ENCODE peak calls at places on chromosomes 4 and X, in six cellular contexts. H is GM12878, L is H1, R is GM12892, Y is K562, J is HepG2. Z is an unnamed sample.

GRCh38 chrX:43853225-43853828 is 28.9 kb downstream of the MAOB start:
- DNase-seq in H (no peak), L (no peak), R (no peak), Y (no peak), J (no peak), Z (no peak)

GRCh38 chr4:150582101-150582565 is at the start of gene MAB21L2:
- DNase-seq in H (no peak), L (no peak), R (no peak), Y (no peak), J (no peak), Z (no peak)

GRCh38 chr4:187770345-187770744 is 225.2 kb upstream of the ZFP42 start:
- DNase-seq in H (no peak), L (no peak), R (no peak), Y (no peak), J (no peak), Z (no peak)

GRCh38 chrX:23373129-23373804 is 38.6 kb downstream of the PTCHD1 start:
- DNase-seq in H (no peak), L (no peak), R (no peak), Y (no peak), J (no peak), Z (no peak)

GRCh38 chrX:85004255-85004654 is 578 bp downstream of the APOOL start:
- DNase-seq in H (no peak), L (no peak), R (no peak), Y (no peak), J (no peak), Z (no peak)

GRCh38 chrX:120768681-120769080 is 107.0 kb downstream of the CT47B1 start:
- DNase-seq in H (no peak), L (no peak), R (no peak), Y (no peak), J (no peak), Z (no peak)

GRCh38 chr4:18698119-18698883 is 676.7 kb upstream of the LCORL start:
- DNase-seq in H (no peak), L (no peak), R (no peak), Y (no peak), J (no peak), Z (no peak)

GRCh38 chr4:4506961-4507360 is 34.9 kb downstream of the STX18 start:
- DNase-seq in H (no peak), L (no peak), R (no peak), Y (no peak), J (no peak), Z (no peak)

GRCh38 chr4:131764730-131765129 is 1384.4 kb upstream of the PCDH10 start:
- DNase-seq in H (no peak), L (no peak), R (no peak), Y (no peak), J (no peak), Z (no peak)

GRCh38 chrX:41308884-41309655 is 24.9 kb upstream of the DDX3X start:
- DNase-seq in H (no peak), L (no peak), R (no peak), Y (no peak), J (no peak), Z (no peak)

GRCh38 chr4:113476800-113477199 is 284.7 kb downstream of the CAMK2D start:
- DNase-seq in H (no peak), L (no peak), R (no peak), Y (no peak), J (no peak), Z (no peak)

GRCh38 chrX:133323450-133323849 is 91.8 kb downstream of the GPC4 start:
- DNase-seq in H (no peak), L (no peak), R (no peak), Y (no peak), J (no peak), Z (no peak)

GRCh38 chrX:152833378-152833777 is 2.5 kb downstream of the NSDHL start:
- DNase-seq in H (no peak), L (no peak), R (no peak), Y (no peak), J (peak), Z (no peak)

GRCh38 chr4:53015681-53016080 is 153.6 kb downstream of the RASL11B start:
- DNase-seq in H (no peak), L (peak), R (no peak), Y (no peak), J (peak), Z (no peak)

GRCh38 chr4:113869743-113870375 is 108.3 kb upstream of the CAMK2D start:
- DNase-seq in H (peak), L (no peak), R (no peak), Y (no peak), J (no peak), Z (no peak)

GRCh38 chrX:122203399-122203798 is 980.7 kb upstream of the GRIA3 start:
- DNase-seq in H (no peak), L (no peak), R (no peak), Y (no peak), J (no peak), Z (no peak)

GRCh38 chr4:8340721-8341680 is 71.4 kb downstream of the HTRA3 start:
- DNase-seq in H (no peak), L (no peak), R (no peak), Y (no peak), J (no peak), Z (no peak)

GRCh38 chrX:148609766-148610698 is 109.6 kb downstream of the AFF2 start:
- DNase-seq in H (peak), L (peak), R (no peak), Y (no peak), J (no peak), Z (no peak)

GRCh38 chrX:130529531-130529930 is 127.7 kb downstream of the RBMX2 start:
- DNase-seq in H (no peak), L (no peak), R (no peak), Y (no peak), J (no peak), Z (no peak)

GRCh38 chr4:143021384-143021783 is 163.3 kb upstream of the USP38 start:
- DNase-seq in H (peak), L (no peak), R (no peak), Y (no peak), J (no peak), Z (no peak)

GRCh38 chrX:153866302-153867019 is 19.5 kb downstream of the L1CAM start:
- DNase-seq in H (no peak), L (no peak), R (no peak), Y (no peak), J (no peak), Z (no peak)

GRCh38 chrX:40006025-40007017 is 91.4 kb downstream of the BCOR start:
- DNase-seq in H (no peak), L (no peak), R (no peak), Y (no peak), J (no peak), Z (no peak)

GRCh38 chrX:136496768-136497555 is 430 bp upstream of the HTATSF1 start:
- DNase-seq in H (peak), L (peak), R (peak), Y (peak), J (peak), Z (peak)
- TF ChIP-seq POLR2A in H (peak), L (no peak), R (peak), Y (peak), J (no peak), Z (no peak)

DNA sequence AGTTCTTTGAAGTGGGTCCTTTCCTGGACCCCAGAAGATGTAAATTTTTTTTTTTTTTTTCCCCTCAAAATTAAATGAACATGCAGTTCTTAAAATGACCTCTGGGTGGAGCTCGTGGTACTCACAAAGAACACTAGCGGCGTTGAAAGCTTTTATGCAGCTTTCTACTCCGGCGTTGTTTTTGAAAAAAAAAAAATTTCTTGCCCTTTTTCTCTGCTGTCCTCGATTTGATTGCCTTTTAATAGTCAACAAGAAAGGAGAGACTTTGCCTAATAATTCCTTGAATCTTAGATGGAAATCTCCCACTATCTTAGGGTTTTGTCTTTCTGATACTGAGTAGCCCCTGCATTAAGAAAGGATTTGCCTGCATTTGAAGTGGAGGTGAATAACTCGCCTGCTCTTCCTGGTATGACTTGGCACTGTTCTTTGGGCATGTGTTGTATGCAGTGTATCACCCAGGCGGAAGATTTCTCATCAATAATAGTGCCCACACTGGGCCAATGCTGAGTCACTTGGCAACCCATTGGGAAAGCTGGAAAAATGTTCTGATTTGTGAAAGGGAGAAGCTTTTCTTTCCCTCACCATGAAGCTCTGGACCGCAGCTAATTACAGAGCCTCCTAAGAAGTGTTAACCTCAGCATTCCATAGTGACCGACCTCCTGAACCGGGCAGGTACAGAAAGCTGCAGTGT is 104.0 kb downstream of the PHEX start:
- DNase-seq in H (no peak), L (no peak), R (no peak), Y (peak), J (peak), Z (no peak)
- TF ChIP-seq TAF1 in H (no peak), L (no peak), R (no peak), Y (no peak), J (no peak), Z (no peak)

GRCh38 chr4:153222790-153223417 is 18.7 kb downstream of the TRIM2 start:
- DNase-seq in H (no peak), L (no peak), R (peak), Y (no peak), J (no peak), Z (no peak)
- TF ChIP-seq POLR2AphosphoS5 in H (no peak), L (no peak), R (no peak), Y (no peak), J (no peak), Z (no peak)

GRCh38 chrX:2931155-2931554 is 2.0 kb upstream of the ARSD start:
- DNase-seq in H (no peak), L (no peak), R (no peak), Y (no peak), J (no peak), Z (no peak)

GRCh38 chrX:2926664-2927275 is 2.4 kb downstream of the ARSD start:
- DNase-seq in H (no peak), L (no peak), R (no peak), Y (no peak), J (no peak), Z (no peak)

GRCh38 chrX:2931612-2932011 is 2.5 kb upstream of the ARSD start:
- DNase-seq in H (no peak), L (no peak), R (no peak), Y (no peak), J (no peak), Z (no peak)

GRCh38 chrX:2928127-2928582 is 984 bp downstream of the ARSD start:
- DNase-seq in H (no peak), L (peak), R (no peak), Y (no peak), J (peak), Z (peak)

DNA sequence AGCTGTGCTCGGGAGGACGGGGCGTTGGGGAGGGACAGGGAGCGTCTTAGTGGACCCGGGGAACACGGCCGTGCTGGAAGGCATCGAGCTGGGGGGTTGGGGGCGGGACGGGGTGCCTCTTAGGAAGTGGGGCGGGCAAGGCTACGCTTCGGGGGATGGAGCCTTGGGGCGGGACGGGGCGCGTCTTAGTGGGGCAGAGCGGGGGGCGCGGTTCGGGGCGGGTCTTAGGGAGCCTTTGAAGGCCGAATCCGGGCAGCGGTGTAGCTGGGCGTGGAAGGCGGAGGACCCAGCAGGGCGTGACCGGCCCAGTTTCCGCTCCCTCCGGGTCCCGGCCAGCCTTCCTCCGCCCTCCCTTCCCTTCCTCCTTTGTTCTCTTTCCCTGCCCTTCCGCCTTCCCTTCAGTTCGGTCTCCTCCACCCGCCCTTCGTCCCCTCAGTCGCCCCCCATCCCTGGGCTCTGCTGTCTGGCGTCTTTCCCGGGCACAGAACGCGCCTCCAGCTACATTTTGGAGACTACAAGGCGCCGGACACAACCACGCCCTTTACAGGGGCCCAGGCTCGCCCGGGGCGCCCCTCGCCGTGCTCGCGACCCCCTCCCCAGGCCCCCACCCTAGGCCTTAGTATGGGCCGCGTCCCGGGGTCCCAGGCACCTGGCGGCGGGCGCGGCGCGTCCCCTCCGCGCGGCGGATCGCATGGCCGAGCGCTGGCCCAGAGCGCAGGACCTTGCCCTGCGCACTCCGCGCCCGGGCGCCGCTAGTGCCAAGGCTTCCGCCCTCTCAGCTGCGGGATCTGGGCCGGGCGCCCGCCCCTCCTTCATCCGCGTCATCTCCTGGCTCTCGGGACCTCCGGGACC is at the start of gene ARSD:
- DNase-seq in H (no peak), L (peak), R (peak), Y (no peak), J (peak), Z (peak)
- TF ChIP-seq POLR2A in H (peak), L (peak), R (peak), Y (no peak), J (peak), Z (no peak)

GRCh38 chrX:25207803-25208202 is 192.0 kb upstream of the ARX start:
- DNase-seq in H (no peak), L (no peak), R (no peak), Y (no peak), J (no peak), Z (no peak)

GRCh38 chrX:25202827-25203226 is 187.1 kb upstream of the ARX start:
- DNase-seq in H (no peak), L (no peak), R (no peak), Y (no peak), J (no peak), Z (no peak)

GRCh38 chrX:25204182-25204581 is 188.4 kb upstream of the ARX start:
- DNase-seq in H (no peak), L (no peak), R (no peak), Y (no peak), J (no peak), Z (no peak)

GRCh38 chrX:25206761-25207160 is 191.0 kb upstream of the ARX start:
- DNase-seq in H (no peak), L (no peak), R (no peak), Y (no peak), J (no peak), Z (no peak)
- TF ChIP-seq TAF1 in H (no peak), L (no peak), R (no peak), Y (no peak), J (no peak), Z (no peak)

DNA sequence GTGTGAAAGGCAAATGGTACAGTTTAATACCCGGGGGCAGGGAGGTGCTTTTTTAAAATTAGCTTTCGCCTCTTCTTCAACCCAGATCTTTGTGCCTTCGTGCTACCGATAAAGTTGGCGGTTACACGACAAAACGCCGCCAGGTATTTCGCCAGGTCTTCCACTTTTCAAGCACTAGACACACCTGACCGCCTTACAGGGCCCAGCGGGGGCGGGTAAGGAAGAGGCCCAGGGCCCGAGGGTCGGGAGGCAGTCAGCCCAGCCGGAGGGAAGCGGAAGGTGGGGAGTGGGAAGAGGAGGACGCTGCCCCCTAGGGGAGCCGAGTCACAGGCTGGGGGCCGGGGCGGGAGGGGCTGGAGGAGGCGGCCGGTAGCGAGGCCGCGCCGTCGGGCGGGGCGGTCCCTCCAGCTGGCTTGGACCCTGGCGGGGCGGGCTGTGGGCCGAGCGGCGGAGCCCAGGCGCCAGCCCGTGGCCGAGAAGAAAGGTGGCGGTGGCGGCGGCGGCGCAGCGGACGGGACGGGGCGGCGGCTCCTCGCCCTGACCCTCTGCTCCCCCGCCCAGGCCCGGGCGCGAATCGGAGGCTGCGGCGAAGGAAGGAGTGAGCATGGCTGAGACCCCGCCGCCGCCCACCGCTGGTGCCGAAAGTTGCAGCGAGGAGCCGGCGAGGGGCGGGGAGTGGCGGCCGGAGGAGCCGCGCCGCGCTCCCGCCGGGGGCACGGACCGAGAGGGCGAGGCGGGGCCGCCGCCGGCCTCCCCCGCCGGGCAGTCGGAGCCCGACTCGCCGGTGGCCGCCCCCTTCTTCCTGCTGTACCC is 16.2 kb downstream of the UTP3 start:
- DNase-seq in H (no peak), L (no peak), R (peak), Y (peak), J (peak), Z (peak)
- TF ChIP-seq POLR2AphosphoS5 in H (no peak), L (no peak), R (no peak), Y (peak), J (peak), Z (no peak)

DNA sequence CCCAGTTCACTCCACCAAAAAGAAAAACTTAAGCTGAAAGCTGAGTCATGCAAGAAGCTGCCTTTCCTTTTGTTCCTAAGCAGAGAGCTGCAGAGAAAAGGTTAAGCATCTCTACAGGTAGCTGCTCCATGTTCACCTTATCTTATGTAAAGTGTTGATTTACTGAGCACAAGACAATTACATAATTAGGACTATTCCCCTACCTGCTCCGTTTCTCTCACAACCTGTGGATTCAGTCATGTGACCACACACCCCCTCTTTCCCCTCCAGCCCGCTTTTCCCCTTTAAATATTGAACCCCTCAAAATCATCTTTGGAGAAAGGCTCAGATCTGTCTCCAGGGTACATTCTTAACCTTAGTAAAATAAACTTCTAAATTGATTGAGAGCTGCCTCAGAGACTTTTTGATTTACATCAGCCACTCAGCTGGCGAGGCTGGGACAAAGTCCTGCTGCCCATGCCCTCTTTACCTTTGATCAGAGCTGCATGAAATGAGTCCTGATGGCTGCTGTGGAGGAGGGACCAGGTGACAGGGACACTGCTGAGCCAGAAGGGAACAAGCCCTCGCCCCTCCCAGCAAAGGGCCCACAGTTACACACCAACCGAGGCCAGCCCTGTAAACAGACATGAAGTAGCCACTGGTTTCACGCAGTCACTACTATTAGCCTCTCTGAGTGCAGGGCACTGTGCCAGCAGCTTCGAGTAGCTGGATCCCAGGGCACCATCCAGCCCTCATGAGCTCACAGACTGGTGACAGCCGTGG is 53.9 kb upstream of the C4orf50 start:
- DNase-seq in H (no peak), L (no peak), R (no peak), Y (no peak), J (no peak), Z (no peak)
- TF ChIP-seq POLR2A in H (no peak), L (no peak), R (no peak), Y (no peak), J (no peak), Z (no peak)